ENCODE peak calls at places on chromosomes 12 and 14, in seven cellular contexts. W is GM23248, V is activated T-cell treated with anti-CD3 and anti-CD28 coated beads for 1 hour, P is NCI-H1092 treated with DMSO at 0.1 percent for 48 hours, G is naive B cell, Q is cardiac muscle cell, F is T-helper 9 cell. B is an unnamed sample.

GRCh38 chr12:22656835-22657234 is 31.9 kb downstream of the ETNK1 start:
- DNase-seq in W (no peak), V (no peak), P (no peak), G (no peak), Q (no peak), F (no peak), B (no peak)

GRCh38 chr14:77439861-77440260 is 16.5 kb upstream of the NOXRED1 start:
- DNase-seq in W (no peak), V (no peak), P (no peak), G (no peak), Q (no peak), F (no peak), B (no peak)

GRCh38 chr14:64501326-64502171 is 2.1 kb downstream of the ZBTB25 start:
- DNase-seq in W (peak), V (no peak), P (no peak), G (no peak), Q (no peak), F (no peak), B (peak)

GRCh38 chr14:47040490-47040889 is 388.9 kb upstream of the RPL10L start:
- DNase-seq in W (no peak), V (no peak), P (peak), G (no peak), Q (peak), F (no peak), B (no peak)

GRCh38 chr12:45518516-45519235 is 210.8 kb upstream of the ARID2 start:
- DNase-seq in W (no peak), V (no peak), P (no peak), G (no peak), Q (no peak), F (peak), B (no peak)

GRCh38 chr14:28762949-28763313 is 3.7 kb upstream of the FOXG1 start:
- DNase-seq in W (no peak), V (no peak), P (no peak), G (no peak), Q (no peak), F (no peak), B (no peak)

GRCh38 chr14:33393155-33393894 is 454.6 kb downstream of the NPAS3 start:
- DNase-seq in W (no peak), V (no peak), P (peak), G (no peak), Q (no peak), F (no peak), B (peak)

GRCh38 chr12:19248929-19249602 is 119.5 kb downstream of the PLEKHA5 start:
- DNase-seq in W (peak), V (no peak), P (no peak), G (no peak), Q (no peak), F (no peak), B (peak)

GRCh38 chr12:53543539-53543938 is 36.3 kb upstream of the NPFF start:
- DNase-seq in W (peak), V (peak), P (peak), G (peak), Q (peak), F (peak), B (no peak)

GRCh38 chr12:110312581-110313360 is 31.7 kb downstream of the ATP2A2 start:
- DNase-seq in W (peak), V (no peak), P (no peak), G (no peak), Q (no peak), F (no peak), B (no peak)

GRCh38 chr12:106581543-106582263 is 1.1 kb upstream of the RFX4 start:
- DNase-seq in W (peak), V (no peak), P (no peak), G (no peak), Q (peak), F (no peak), B (no peak)

GRCh38 chr14:100221419-100222218 is 17.3 kb upstream of the YY1 start:
- DNase-seq in W (peak), V (peak), P (peak), G (peak), Q (peak), F (peak), B (peak)

GRCh38 chr12:52789637-52790426 is 6.1 kb downstream of the KRT3 start:
- DNase-seq in W (peak), V (no peak), P (no peak), G (no peak), Q (peak), F (no peak), B (no peak)

GRCh38 chr12:95339086-95339788 is 121.6 kb downstream of the VEZT start:
- DNase-seq in W (peak), V (no peak), P (no peak), G (no peak), Q (no peak), F (no peak), B (no peak)

GRCh38 chr14:87153391-87153790 is 839.6 kb downstream of the GALC start:
- DNase-seq in W (no peak), V (no peak), P (no peak), G (no peak), Q (no peak), F (no peak), B (no peak)

GRCh38 chr12:12365931-12366431 is 9.1 kb downstream of the BORCS5 start:
- DNase-seq in W (peak), V (no peak), P (no peak), G (no peak), Q (no peak), F (no peak), B (no peak)

GRCh38 chr12:56979628-56980027 is 22.2 kb upstream of the RDH16 start:
- DNase-seq in W (peak), V (no peak), P (no peak), G (no peak), Q (no peak), F (no peak), B (no peak)

GRCh38 chr12:88182431-88182830 is 40.3 kb downstream of the TMTC3 start:
- DNase-seq in W (no peak), V (no peak), P (no peak), G (no peak), Q (no peak), F (no peak), B (no peak)

GRCh38 chr14:73457050-73457934 is 1.1 kb downstream of the NUMB start:
- DNase-seq in W (peak), V (no peak), P (no peak), G (peak), Q (peak), F (peak), B (no peak)

GRCh38 chr14:98952595-98953325 is 319.2 kb downstream of the BCL11B start:
- DNase-seq in W (peak), V (no peak), P (no peak), G (no peak), Q (no peak), F (no peak), B (peak)

GRCh38 chr12:19465711-19466110 is 26.4 kb downstream of the AEBP2 start:
- DNase-seq in W (no peak), V (no peak), P (no peak), G (no peak), Q (no peak), F (no peak), B (no peak)

GRCh38 chr12:98543701-98544100 is 28.3 kb downstream of the TMPO start:
- DNase-seq in W (no peak), V (no peak), P (no peak), G (no peak), Q (no peak), F (no peak), B (no peak)

GRCh38 chr12:12683725-12684124 is 12.3 kb downstream of the GPR19 start:
- DNase-seq in W (no peak), V (no peak), P (peak), G (no peak), Q (no peak), F (no peak), B (no peak)

GRCh38 chr12:95191060-95191696 is 26.1 kb downstream of the FGD6 start:
- DNase-seq in W (no peak), V (no peak), P (no peak), G (no peak), Q (no peak), F (no peak), B (no peak)

GRCh38 chr12:48973084-48973483 is 1.5 kb upstream of the WNT10B start:
- DNase-seq in W (no peak), V (no peak), P (no peak), G (no peak), Q (no peak), F (no peak), B (no peak)

GRCh38 chr14:66483322-66483721 is 2.8 kb upstream of the CCDC196 start:
- DNase-seq in W (peak), V (no peak), P (no peak), G (no peak), Q (no peak), F (no peak), B (no peak)

GRCh38 chr14:72792051-72792788 is 101.7 kb downstream of the DPF3 start:
- DNase-seq in W (no peak), V (no peak), P (no peak), G (no peak), Q (peak), F (no peak), B (no peak)

GRCh38 chr12:88339966-88340365 is 197.9 kb downstream of the TMTC3 start:
- DNase-seq in W (peak), V (no peak), P (no peak), G (no peak), Q (no peak), F (no peak), B (peak)

GRCh38 chr14:37655418-37655817 is 60.0 kb downstream of the TTC6 start:
- DNase-seq in W (no peak), V (no peak), P (no peak), G (no peak), Q (no peak), F (no peak), B (no peak)

GRCh38 chr14:90523544-90523943 is 126.7 kb downstream of the CALM1 start:
- DNase-seq in W (peak), V (no peak), P (no peak), G (no peak), Q (no peak), F (no peak), B (no peak)

GRCh38 chr12:5546616-5547015 is 114.7 kb downstream of the NTF3 start:
- DNase-seq in W (peak), V (no peak), P (no peak), G (no peak), Q (no peak), F (no peak), B (no peak)

B was measured in skeletal muscle cell.